ENCODE peak calls at places on chromosomes 7 and 10, in ten cellular contexts. Q is sigmoid colon; X is GM23338; G is prostate gland; C is hepatocyte; I is CD8-positive, alpha-beta memory T cell; M is aorta; L is HepG2; Z is cardiac muscle cell; Y is Karpas-422. W is an unnamed sample. For H3K4me1 and H3K36me3, the result is how much of the 10 kb centered on the place peaks cover.

GRCh38 chr7:3928727-3929515 is 627.9 kb downstream of the SDK1 start:
- DNase-seq in I (no peak), G (no peak), Q (no peak), C (no peak), Z (no peak), Y (no peak), M (no peak), L (peak), X (no peak), W (no peak)

GRCh38 chr10:44960098-44960480 is 487 bp downstream of the RASSF4 start:
- DNase-seq in Z (no peak), I (no peak), X (peak), Y (no peak), Q (no peak), C (no peak), M (no peak), G (no peak), L (no peak), W (no peak)

GRCh38 chr7:27173412-27174076 is 576 bp downstream of the HOXA10 start:
- DNase-seq in Y (no peak), L (no peak), Z (no peak), X (peak), Q (peak), M (peak), I (peak), C (no peak), G (no peak), W (no peak)

GRCh38 chr10:69807122-69807521 is 5.4 kb downstream of the COL13A1 start:
- DNase-seq in Z (peak), L (no peak), X (no peak), Y (no peak), I (no peak), C (no peak), G (no peak), Q (no peak), M (no peak), W (no peak)

GRCh38 chr7:135160098-135160857 is 10.2 kb downstream of the CYREN start:
- DNase-seq in Z (peak), G (no peak), L (no peak), X (no peak), Q (no peak), I (no peak), Y (no peak), C (no peak), M (no peak), W (no peak)

GRCh38 chr7:132752431-132752830 is 176.2 kb upstream of the PLXNA4 start:
- DNase-seq in L (no peak), Q (no peak), X (no peak), C (no peak), I (no peak), G (no peak), Z (peak), M (no peak), Y (no peak), W (peak)

GRCh38 chr10:11424456-11425287 is 186.8 kb downstream of the USP6NL start:
- DNase-seq in I (no peak), Q (no peak), X (peak), G (no peak), Z (peak), C (peak), M (no peak), L (peak), Y (peak), W (peak)

GRCh38 chr10:99329891-99330674 is 927 bp downstream of the CNNM1 start:
- DNase-seq in Q (peak), L (no peak), Y (no peak), X (peak), I (no peak), C (peak), Z (peak), G (no peak), M (peak), W (peak)

GRCh38 chr7:75920431-75921161 is 5.6 kb downstream of the POR start:
- DNase-seq in X (no peak), Z (peak), M (no peak), Q (no peak), I (no peak), Y (no peak), C (peak), G (no peak), L (peak), W (no peak)

GRCh38 chr10:78458983-78459638 is 425.4 kb downstream of the RPS24 start:
- DNase-seq in C (peak), L (peak), Q (no peak), Z (peak), M (no peak), G (no peak), I (no peak), X (no peak), Y (no peak), W (no peak)

DNA sequence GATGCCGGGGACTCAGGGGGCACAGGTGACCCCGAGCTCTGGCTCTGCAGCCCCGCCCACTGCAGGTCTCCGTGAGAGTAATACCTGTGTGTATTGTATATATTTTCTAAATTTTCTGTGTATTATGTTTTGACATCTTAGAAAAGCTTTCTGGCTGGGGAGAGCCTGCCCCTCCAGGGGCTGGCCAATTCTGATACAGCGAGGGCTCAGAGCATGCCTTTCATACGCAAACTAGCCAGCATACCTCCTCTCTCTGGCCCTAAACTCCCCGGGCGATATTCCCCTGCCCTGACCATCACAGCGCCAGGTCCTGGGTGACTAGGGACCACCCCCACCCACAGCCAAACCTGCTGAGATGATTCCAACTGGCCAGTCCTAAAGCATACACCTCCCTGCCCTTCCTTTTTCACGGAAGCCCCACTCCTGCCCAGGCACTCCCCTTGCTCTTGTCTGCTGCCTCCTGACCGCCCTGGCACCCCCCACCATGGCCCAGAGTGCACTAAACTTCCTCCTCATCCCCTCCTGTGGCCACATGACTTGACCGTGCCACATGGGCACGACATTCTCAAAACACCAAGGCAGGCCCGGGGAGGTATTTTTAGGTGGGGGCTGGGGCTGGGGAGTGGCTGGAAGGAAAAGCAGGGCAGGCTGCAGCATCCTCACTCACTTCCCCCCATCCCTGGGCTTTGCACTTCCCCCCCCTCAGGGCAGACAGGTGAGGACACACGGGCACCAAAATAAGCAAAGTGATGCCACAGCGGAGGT is 61.5 kb downstream of the INSIG1 start:
- DNase-seq in X (no peak), Y (no peak), M (peak), I (peak), Q (no peak), L (no peak), C (no peak), Z (no peak), G (no peak), W (no peak)
- H3K4me1 ChIP-seq in X (under half), Y (under half), M (under half), I (under half), Q (under half), L (under half), C (under half), Z (under half), G (under half), W (under half)

GRCh38 chr10:95640891-95641315 is 15.6 kb downstream of the ALDH18A1 start:
- DNase-seq in I (no peak), Y (no peak), M (no peak), G (no peak), L (peak), Q (no peak), X (no peak), C (no peak), Z (no peak), W (no peak)
- H3K36me3 ChIP-seq in I (under half), Y (under half), M (under half), G (under half), L (half or more), Q (under half), X (under half), C (under half), Z (half or more), W (half or more)

GRCh38 chr10:117536862-117537435 is 5.6 kb upstream of the EMX2 start:
- DNase-seq in L (no peak), Q (no peak), I (no peak), G (no peak), Y (no peak), Z (no peak), X (peak), M (no peak), C (no peak), W (no peak)
- H3K4me3 ChIP-seq in L (no peak), Q (no peak), I (no peak), G (no peak), Y (no peak), Z (no peak), X (peak), M (no peak), C (no peak), W (no peak)

DNA sequence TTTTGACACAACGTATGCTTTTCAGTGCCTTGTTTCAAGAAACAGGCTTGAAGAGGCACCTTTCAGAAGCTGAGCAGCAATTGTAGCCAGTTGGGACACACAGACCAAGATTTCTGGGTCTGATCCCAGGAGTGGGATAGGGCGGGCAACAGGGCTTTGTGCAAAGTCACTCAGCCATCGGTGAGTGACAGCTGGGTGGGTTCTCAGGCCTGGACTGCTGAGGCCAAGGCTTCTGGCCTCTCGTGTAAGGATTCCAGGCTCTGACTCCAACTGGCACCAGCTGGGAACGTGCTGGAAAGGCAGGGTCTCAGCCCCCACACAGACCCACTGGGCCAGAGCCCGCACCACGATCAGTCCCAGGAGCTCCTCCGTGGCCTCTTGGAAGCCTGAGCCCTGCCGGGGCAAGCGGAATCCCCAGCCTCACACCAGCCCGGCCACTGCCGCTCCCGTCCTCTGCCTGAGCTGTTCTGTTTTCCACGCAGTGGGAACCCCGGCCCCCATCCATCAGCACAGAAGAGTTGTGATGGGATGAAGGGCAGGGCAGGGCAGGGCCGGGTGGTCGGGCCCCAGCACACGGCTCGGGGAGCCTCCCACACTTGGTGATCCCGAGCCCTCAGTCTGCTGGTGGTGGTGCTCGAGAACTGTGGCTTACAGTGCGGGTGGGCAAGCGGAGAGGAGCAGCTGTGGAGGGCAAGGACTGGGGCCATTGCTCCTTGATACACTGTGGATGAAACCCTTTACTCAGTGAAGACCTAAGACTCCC is 46.8 kb downstream of the VIPR2 start:
- DNase-seq in C (no peak), L (no peak), Y (no peak), I (no peak), Z (no peak), M (peak), X (no peak), Q (peak), G (no peak), W (no peak)
- H3K4me1 ChIP-seq in C (under half), L (under half), Y (under half), I (under half), Z (under half), M (under half), X (under half), Q (under half), G (under half), W (under half)

GRCh38 chr7:158735935-158736334 is 31.3 kb upstream of the NCAPG2 start:
- DNase-seq in Y (no peak), X (no peak), G (no peak), Z (no peak), I (no peak), C (no peak), M (no peak), L (no peak), Q (no peak), W (no peak)

GRCh38 chr7:158733220-158733519 is 28.6 kb upstream of the NCAPG2 start:
- DNase-seq in Q (no peak), Y (no peak), I (no peak), L (no peak), Z (no peak), M (no peak), C (no peak), G (no peak), X (no peak), W (no peak)

GRCh38 chr7:158733762-158734494 is 29.3 kb upstream of the NCAPG2 start:
- DNase-seq in L (no peak), Y (no peak), I (no peak), G (no peak), M (no peak), Q (no peak), C (no peak), X (peak), Z (no peak), W (no peak)

GRCh38 chr7:158732483-158733219 is 28.0 kb upstream of the NCAPG2 start:
- DNase-seq in Q (no peak), Z (no peak), C (no peak), X (peak), G (no peak), L (no peak), Y (no peak), I (no peak), M (no peak), W (no peak)

GRCh38 chr7:158734861-158735260 is 30.3 kb upstream of the NCAPG2 start:
- DNase-seq in G (no peak), C (no peak), M (no peak), Z (peak), X (no peak), I (no peak), Y (no peak), Q (no peak), L (no peak), W (no peak)
- H3K36me3 ChIP-seq in G (under half), C (under half), M (under half), Z (under half), X (under half), I (under half), Y (half or more), Q (under half), L (under half), W (under half)

GRCh38 chr7:138979226-138979979 is 1.8 kb downstream of the KIAA1549 start:
- DNase-seq in C (no peak), X (no peak), Q (no peak), Y (no peak), Z (peak), G (no peak), M (no peak), L (peak), I (no peak), W (no peak)
- H3K4me3 ChIP-seq in C (no peak), X (peak), Q (no peak), Y (no peak), Z (peak), G (no peak), M (no peak), L (no peak), I (no peak), W (no peak)

W was measured in HAP-1.